ENCODE peak calls at places on chromosomes 12 and 14, in seven cellular contexts. One of them, this sample, is unnamed.

GRCh38 chr14:51682411-51682810 is 30.7 kb downstream of the FRMD6 start:
- DNase-seq in T-helper 17 cell: no peak
- DNase-seq in activated naive CD4-positive, alpha-beta T cell: no peak
- DNase-seq in stimulated activated naive CD4-positive, alpha-beta T cell: no peak
- DNase-seq in ACHN: no peak
- DNase-seq in GM23338: no peak
- DNase-seq in HT1080: no peak
- DNase-seq in this sample: no peak

GRCh38 chr14:56002316-56002715 is 115.9 kb upstream of the PELI2 start:
- DNase-seq in T-helper 17 cell: no peak
- DNase-seq in GM23338: no peak
- DNase-seq in ACHN: no peak
- DNase-seq in stimulated activated naive CD4-positive, alpha-beta T cell: no peak
- DNase-seq in HT1080: no peak
- DNase-seq in activated naive CD4-positive, alpha-beta T cell: no peak
- DNase-seq in this sample: no peak

GRCh38 chr12:76645934-76646333 is 86.4 kb upstream of the OSBPL8 start:
- DNase-seq in stimulated activated naive CD4-positive, alpha-beta T cell: no peak
- DNase-seq in activated naive CD4-positive, alpha-beta T cell: no peak
- DNase-seq in HT1080: no peak
- DNase-seq in GM23338: no peak
- DNase-seq in T-helper 17 cell: no peak
- DNase-seq in ACHN: no peak
- DNase-seq in this sample: no peak

GRCh38 chr12:6391013-6391412 is 7.1 kb downstream of the LTBR start:
- DNase-seq in GM23338: no peak
- DNase-seq in ACHN: no peak
- DNase-seq in stimulated activated naive CD4-positive, alpha-beta T cell: no peak
- DNase-seq in HT1080: no peak
- DNase-seq in T-helper 17 cell: no peak
- DNase-seq in activated naive CD4-positive, alpha-beta T cell: no peak
- DNase-seq in this sample: no peak

GRCh38 chr12:127599441-127599840 is 667.5 kb upstream of the TMEM132C start:
- DNase-seq in HT1080: no peak
- DNase-seq in stimulated activated naive CD4-positive, alpha-beta T cell: no peak
- DNase-seq in activated naive CD4-positive, alpha-beta T cell: no peak
- DNase-seq in ACHN: no peak
- DNase-seq in GM23338: no peak
- DNase-seq in T-helper 17 cell: no peak
- DNase-seq in this sample: no peak

GRCh38 chr14:101469382-101470251 is 91.7 kb upstream of the DIO3 start:
- DNase-seq in ACHN: no peak
- DNase-seq in activated naive CD4-positive, alpha-beta T cell: no peak
- DNase-seq in stimulated activated naive CD4-positive, alpha-beta T cell: no peak
- DNase-seq in T-helper 17 cell: no peak
- DNase-seq in HT1080: no peak
- DNase-seq in GM23338: no peak
- DNase-seq in this sample: no peak

GRCh38 chr12:46562625-46563228 is 190.2 kb upstream of the SLC38A2 start:
- DNase-seq in activated naive CD4-positive, alpha-beta T cell: no peak
- DNase-seq in ACHN: peak; percentile 91
- DNase-seq in HT1080: peak; percentile 96
- DNase-seq in T-helper 17 cell: no peak
- DNase-seq in GM23338: no peak
- DNase-seq in stimulated activated naive CD4-positive, alpha-beta T cell: no peak
- DNase-seq in this sample: no peak

GRCh38 chr14:45089813-45090212 is 5.9 kb downstream of the PRPF39 start:
- DNase-seq in ACHN: no peak
- DNase-seq in stimulated activated naive CD4-positive, alpha-beta T cell: no peak
- DNase-seq in activated naive CD4-positive, alpha-beta T cell: no peak
- DNase-seq in T-helper 17 cell: no peak
- DNase-seq in HT1080: peak; percentile 59
- DNase-seq in GM23338: no peak
- DNase-seq in this sample: no peak

GRCh38 chr14:100025111-100025510 is 40.1 kb upstream of the EVL start:
- DNase-seq in stimulated activated naive CD4-positive, alpha-beta T cell: peak; percentile 14
- DNase-seq in GM23338: peak; percentile 75
- DNase-seq in ACHN: peak; percentile 66
- DNase-seq in activated naive CD4-positive, alpha-beta T cell: no peak
- DNase-seq in T-helper 17 cell: no peak
- DNase-seq in HT1080: peak; percentile 20
- DNase-seq in this sample: no peak

GRCh38 chr14:102096569-102097188 is 9.8 kb upstream of the HSP90AA1 start:
- DNase-seq in HT1080: peak; percentile 68
- DNase-seq in T-helper 17 cell: peak; percentile 59
- DNase-seq in stimulated activated naive CD4-positive, alpha-beta T cell: peak; percentile 41
- DNase-seq in activated naive CD4-positive, alpha-beta T cell: peak; percentile 7
- DNase-seq in ACHN: peak; percentile 78
- DNase-seq in GM23338: peak; percentile 93
- DNase-seq in this sample: peak; percentile 87

GRCh38 chr12:2352203-2352602 is 299.4 kb downstream of the CACNA1C start:
- DNase-seq in GM23338: no peak
- DNase-seq in ACHN: no peak
- DNase-seq in activated naive CD4-positive, alpha-beta T cell: no peak
- DNase-seq in stimulated activated naive CD4-positive, alpha-beta T cell: no peak
- DNase-seq in HT1080: no peak
- DNase-seq in T-helper 17 cell: no peak
- DNase-seq in this sample: no peak

GRCh38 chr14:45426685-45427282 is 173.8 kb upstream of the MIS18BP1 start:
- DNase-seq in HT1080: peak; percentile 61
- DNase-seq in GM23338: peak; percentile 93
- DNase-seq in ACHN: peak; percentile 43
- DNase-seq in T-helper 17 cell: no peak
- DNase-seq in stimulated activated naive CD4-positive, alpha-beta T cell: no peak
- DNase-seq in activated naive CD4-positive, alpha-beta T cell: no peak
- DNase-seq in this sample: no peak

This sample was measured in cerebellum.